ENCODE peak calls at places on chromosome 12, in seven cellular contexts. T, Y, M, C, V, G and F are unnamed samples.

GRCh38 chr12:44307506-44308168 is 471.8 kb downstream of the TMEM117 start:
- DNase-seq in T (no peak), Y (no peak), M (no peak), C (no peak), V (no peak), G (peak), F (no peak)

GRCh38 chr12:95213928-95214327 is 3.3 kb downstream of the FGD6 start:
- DNase-seq in T (no peak), Y (no peak), M (no peak), C (no peak), V (no peak), G (no peak), F (no peak)

GRCh38 chr12:25557830-25558436 is 4.8 kb upstream of the LMNTD1 start:
- DNase-seq in T (peak), Y (peak), M (peak), C (no peak), V (no peak), G (peak), F (no peak)

GRCh38 chr12:95102916-95103671 is 29.7 kb upstream of the NR2C1 start:
- DNase-seq in T (peak), Y (peak), M (peak), C (no peak), V (peak), G (peak), F (no peak)

GRCh38 chr12:49059385-49060232 is 985 bp downstream of the KMT2D start:
- DNase-seq in T (peak), Y (no peak), M (peak), C (no peak), V (no peak), G (no peak), F (peak)

GRCh38 chr12:120468271-120468845 is 1.2 kb downstream of the SRSF9 start:
- DNase-seq in T (peak), Y (peak), M (peak), C (peak), V (no peak), G (no peak), F (no peak)

GRCh38 chr12:108833355-108833733 is 24.0 kb downstream of the SSH1 start:
- DNase-seq in T (peak), Y (peak), M (peak), C (peak), V (no peak), G (peak), F (no peak)

GRCh38 chr12:118119449-118119879 is 15.7 kb upstream of the VSIG10 start:
- DNase-seq in T (no peak), Y (no peak), M (no peak), C (no peak), V (no peak), G (no peak), F (no peak)

GRCh38 chr12:21773263-21773741 is 1.2 kb downstream of the KCNJ8 start:
- DNase-seq in T (peak), Y (peak), M (no peak), C (peak), V (no peak), G (no peak), F (peak)

GRCh38 chr12:108578264-108578663 is 15.9 kb downstream of the ISCU start:
- DNase-seq in T (no peak), Y (no peak), M (no peak), C (no peak), V (no peak), G (no peak), F (peak)

GRCh38 chr12:101954681-101955080 is 77.3 kb downstream of the DRAM1 start:
- DNase-seq in T (no peak), Y (no peak), M (no peak), C (no peak), V (no peak), G (no peak), F (no peak)

GRCh38 chr12:120361506-120362208 is 7.3 kb downstream of the MSI1 start:
- DNase-seq in T (peak), Y (peak), M (no peak), C (peak), V (peak), G (peak), F (no peak)

GRCh38 chr12:55899035-55899434 is 28.7 kb downstream of the PYM1 start:
- DNase-seq in T (peak), Y (peak), M (no peak), C (no peak), V (no peak), G (peak), F (no peak)

GRCh38 chr12:22356231-22356630 is 21.7 kb upstream of the ST8SIA1 start:
- DNase-seq in T (no peak), Y (no peak), M (no peak), C (no peak), V (no peak), G (no peak), F (no peak)

GRCh38 chr12:42382013-42382696 is 56.2 kb downstream of the PPHLN1 start:
- DNase-seq in T (no peak), Y (peak), M (peak), C (no peak), V (no peak), G (no peak), F (no peak)

GRCh38 chr12:46067062-46067461 is 76.7 kb upstream of the SCAF11 start:
- DNase-seq in T (no peak), Y (no peak), M (no peak), C (no peak), V (no peak), G (no peak), F (no peak)

GRCh38 chr12:3247077-3247476 is 169.9 kb downstream of the TSPAN9 start:
- DNase-seq in T (no peak), Y (no peak), M (no peak), C (no peak), V (no peak), G (no peak), F (no peak)

GRCh38 chr12:12266389-12266872 is 413 bp downstream of the LRP6 start:
- DNase-seq in T (no peak), Y (no peak), M (no peak), C (no peak), V (no peak), G (no peak), F (peak)

GRCh38 chr12:12265035-12265434 is 1.8 kb downstream of the LRP6 start:
- DNase-seq in T (no peak), Y (no peak), M (no peak), C (no peak), V (no peak), G (no peak), F (no peak)

GRCh38 chr12:12266873-12267634 is at the start of gene LRP6:
- DNase-seq in T (peak), Y (peak), M (peak), C (peak), V (peak), G (peak), F (peak)

GRCh38 chr12:12265571-12266388 is 1.1 kb downstream of the LRP6 start:
- DNase-seq in T (peak), Y (peak), M (peak), C (no peak), V (no peak), G (no peak), F (no peak)

GRCh38 chr12:12263909-12264308 is 2.9 kb downstream of the LRP6 start:
- DNase-seq in T (no peak), Y (no peak), M (no peak), C (no peak), V (no peak), G (no peak), F (no peak)
- H3K4me3 ChIP-seq in T (no peak), Y (no peak), M (no peak), C (no peak), V (no peak), G (no peak), F (no peak)

DNA sequence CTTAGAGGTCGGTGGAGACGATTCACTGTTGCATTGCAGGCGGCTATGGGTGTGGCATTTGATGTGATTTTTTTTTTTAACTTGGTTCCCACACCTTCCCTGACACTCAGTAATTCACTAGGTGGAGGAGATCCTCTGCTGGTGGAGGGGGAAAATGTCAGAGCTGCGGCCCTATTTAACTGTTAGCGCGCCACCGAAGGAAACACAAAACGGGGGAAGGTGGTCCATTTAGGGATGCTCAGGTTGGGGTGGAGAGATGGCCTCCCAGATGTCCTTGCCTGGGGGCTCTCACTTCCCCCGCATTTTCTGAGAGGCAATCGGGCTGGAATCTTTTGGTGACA is 4.3 kb upstream of the HOXC12 start:
- DNase-seq in T (no peak), Y (no peak), M (no peak), C (no peak), V (no peak), G (no peak), F (no peak)
- H3K4me3 ChIP-seq in T (no peak), Y (no peak), M (no peak), C (no peak), V (no peak), G (no peak), F (no peak)

GRCh38 chr12:13749380-13749779 is 232.0 kb downstream of the GRIN2B start:
- DNase-seq in T (no peak), Y (no peak), M (no peak), C (no peak), V (no peak), G (no peak), F (no peak)

GRCh38 chr12:13745100-13745678 is 236.2 kb downstream of the GRIN2B start:
- DNase-seq in T (no peak), Y (no peak), M (no peak), C (no peak), V (no peak), G (no peak), F (no peak)

DNA sequence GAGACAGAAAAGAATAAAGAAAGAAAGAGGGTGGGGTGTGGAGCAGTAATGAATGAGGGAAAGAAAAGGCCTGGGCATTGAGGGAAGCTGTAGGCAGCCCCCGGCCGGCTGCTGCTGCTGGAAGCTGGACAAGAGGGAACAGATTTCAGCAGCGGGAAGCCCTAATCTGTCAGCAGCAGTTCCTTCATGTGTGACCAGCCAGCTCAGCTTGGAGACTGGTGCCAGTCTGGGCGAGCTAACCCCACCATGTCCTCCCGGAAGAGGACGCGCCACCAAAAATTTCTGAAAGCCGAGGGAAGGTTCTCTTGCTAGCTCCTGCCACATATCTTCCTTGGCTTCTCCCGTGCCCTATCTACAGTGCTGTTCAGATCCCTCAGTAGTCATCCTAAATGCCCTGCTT is 236.8 kb downstream of the GRIN2B start:
- DNase-seq in T (no peak), Y (no peak), M (no peak), C (no peak), V (no peak), G (no peak), F (no peak)
- H3K4me3 ChIP-seq in T (no peak), Y (no peak), M (no peak), C (no peak), V (no peak), G (no peak), F (no peak)

GRCh38 chr12:85424581-85425348 is 144.7 kb downstream of the ALX1 start:
- DNase-seq in T (peak), Y (peak), M (no peak), C (no peak), V (no peak), G (no peak), F (no peak)
- H3K4me3 ChIP-seq in T (no peak), Y (no peak), M (no peak), C (no peak), V (no peak), G (no peak), F (no peak)